ENCODE peak calls at places on chromosomes 16 and 17, in nine cellular contexts. H is T1000; W is A673; K is heart right ventricle; D is amygdala; A is activated naive CD4-positive, alpha-beta T cell; L is left colon; T is stimulated activated CD4-positive, alpha-beta T cell treated with anti-CD3 and anti-CD28 coated beads, Interleukin-1b, Interleukin-23, amount 100 ng/mL, for 24 hours; N is lower lobe of right lung. E is an unnamed sample.
A peak's percentile ranks its signal among the peaks of the same experiment; 100 is the strongest.

GRCh38 chr16:82464192-82464591 is 162.6 kb upstream of the CDH13 start:
- DNase-seq in L (no peak), K (no peak), N (no peak), D (no peak), H (no peak), T (no peak), W (no peak), A (no peak), E (no peak)

GRCh38 chr16:4744758-4745569 is 10.6 kb downstream of the DNAAF8 start:
- DNase-seq in D (no peak), A (no peak), T (no peak), H (no peak), L (no peak), N (no peak), W (no peak), K (no peak), E (no peak)

GRCh38 chr17:50396261-50397110 is 837 bp downstream of the LRRC59 start:
- DNase-seq in D (peak; percentile 45), K (no peak), A (no peak), W (peak; percentile 54), L (peak; percentile 81), T (no peak), N (peak; percentile 70), H (no peak), E (peak; percentile 65)

GRCh38 chr17:57355090-57355859 is 99.0 kb downstream of the MSI2 start:
- DNase-seq in D (no peak), L (no peak), A (no peak), K (no peak), H (no peak), W (no peak), N (no peak), T (no peak), E (peak; percentile 58)

GRCh38 chr16:87274808-87275207 is 42.4 kb downstream of the C16orf95 start:
- DNase-seq in K (no peak), D (no peak), N (no peak), W (no peak), L (no peak), H (no peak), T (no peak), A (no peak), E (peak; percentile 7)

GRCh38 chr17:78472035-78472905 is 93.8 kb downstream of the PGS1 start:
- DNase-seq in N (no peak), A (no peak), K (no peak), L (no peak), T (no peak), D (no peak), H (no peak), W (no peak), E (no peak)

GRCh38 chr17:39235555-39236221 is 9.9 kb upstream of the STAC2 start:
- DNase-seq in A (no peak), L (no peak), W (peak; percentile 66), H (no peak), D (no peak), K (no peak), T (no peak), N (no peak), E (peak; percentile 83)

GRCh38 chr16:9053006-9053601 is 38.3 kb upstream of the HAPSTR1 start:
- DNase-seq in L (peak; percentile 51), T (no peak), H (no peak), K (peak; percentile 32), A (no peak), N (peak; percentile 56), W (peak; percentile 71), D (peak; percentile 41), E (peak; percentile 89)

GRCh38 chr17:16937431-16937830 is 34.5 kb downstream of the TNFRSF13B start:
- DNase-seq in N (peak; percentile 42), A (no peak), H (no peak), T (no peak), D (no peak), K (no peak), L (no peak), W (no peak), E (no peak)

GRCh38 chr16:56226187-56226586 is 34.9 kb downstream of the GNAO1 start:
- DNase-seq in N (no peak), T (no peak), W (no peak), L (no peak), D (no peak), K (no peak), H (no peak), A (no peak), E (no peak)

GRCh38 chr16:69482410-69482951 is 58.1 kb downstream of the CYB5B start:
- DNase-seq in D (no peak), W (peak; percentile 88), H (peak; percentile 71), N (peak; percentile 51), L (no peak), T (no peak), K (peak; percentile 66), A (no peak), E (peak; percentile 58)

GRCh38 chr17:82520041-82520910 is 744 bp downstream of the FOXK2 start:
- DNase-seq in H (peak; percentile 22), W (peak; percentile 34), L (no peak), A (no peak), N (peak; percentile 55), K (peak; percentile 35), D (no peak), T (peak; percentile 24), E (peak; percentile 38)

GRCh38 chr17:2181206-2181983 is 122.2 kb downstream of the SMG6 start:
- DNase-seq in A (no peak), D (peak; percentile 68), K (peak; percentile 75), H (no peak), W (no peak), T (no peak), N (no peak), L (peak; percentile 80), E (peak; percentile 94)

GRCh38 chr17:48860034-48860433 is 29.2 kb downstream of the CALCOCO2 start:
- DNase-seq in K (no peak), D (no peak), H (no peak), N (no peak), T (no peak), W (no peak), A (no peak), L (no peak), E (no peak)

GRCh38 chr16:76964464-76965154 is 226.4 kb upstream of the MON1B start:
- DNase-seq in T (no peak), A (no peak), K (no peak), L (no peak), N (no peak), W (no peak), H (no peak), D (no peak), E (no peak)

GRCh38 chr17:75640556-75641119 is 7.4 kb downstream of the SMIM5 start:
- DNase-seq in T (no peak), D (no peak), W (no peak), A (no peak), K (no peak), H (no peak), L (no peak), N (no peak), E (no peak)

GRCh38 chr17:55351027-55351625 is 70.5 kb downstream of the MMD start:
- DNase-seq in H (no peak), A (no peak), W (no peak), N (no peak), K (no peak), L (no peak), D (no peak), T (no peak), E (no peak)

GRCh38 chr16:22366371-22366770 is 8.0 kb downstream of the CDR2 start:
- DNase-seq in A (no peak), L (no peak), H (no peak), K (no peak), D (no peak), W (no peak), N (no peak), T (no peak), E (no peak)

GRCh38 chr16:46715769-46716305 is 26.4 kb downstream of the ORC6 start:
- DNase-seq in N (no peak), D (no peak), H (no peak), W (no peak), K (peak; percentile 78), A (no peak), L (no peak), T (no peak), E (peak; percentile 6)

GRCh38 chr17:45284176-45285140 is 22.6 kb upstream of the SPATA32 start:
- DNase-seq in H (no peak), W (no peak), K (peak; percentile 67), N (no peak), L (no peak), A (peak; percentile 13), D (no peak), T (no peak), E (no peak)

GRCh38 chr17:61345081-61345480 is 54.6 kb upstream of the TBX2 start:
- DNase-seq in N (no peak), D (no peak), T (no peak), W (no peak), H (no peak), L (no peak), K (no peak), A (no peak), E (no peak)

GRCh38 chr17:77353684-77354419 is 213.1 kb downstream of the SEC14L1 start:
- DNase-seq in H (no peak), N (no peak), A (no peak), L (peak; percentile 10), D (no peak), T (no peak), K (no peak), W (no peak), E (no peak)

GRCh38 chr17:28551421-28552186 is 820 bp downstream of the UNC119 start:
- DNase-seq in A (no peak), D (no peak), L (peak; percentile 26), K (no peak), H (no peak), T (no peak), N (no peak), W (peak; percentile 35), E (peak; percentile 25)

GRCh38 chr16:52446076-52446475 is 100.9 kb downstream of the TOX3 start:
- DNase-seq in W (peak; percentile 68), D (peak; percentile 26), A (no peak), K (no peak), H (no peak), T (no peak), N (no peak), L (no peak), E (no peak)

GRCh38 chr17:15954222-15954621 is 9.3 kb downstream of the ADORA2B start:
- DNase-seq in D (no peak), T (no peak), N (no peak), H (peak; percentile 71), L (no peak), A (no peak), W (peak; percentile 66), K (no peak), E (peak; percentile 73)

GRCh38 chr17:64255764-64256163 is 7.3 kb downstream of the TEX2 start:
- DNase-seq in T (no peak), W (no peak), K (no peak), N (no peak), H (no peak), A (no peak), L (no peak), D (no peak), E (no peak)

E was measured in choroid plexus epithelial cell.